ENCODE peak calls at places on chromosomes 6 and 20, in ten cellular contexts. U is sigmoid colon, F is chondrocyte, M is HFFc6, B is glutamatergic neuron, I is left ventricle myocardium inferior, E is astrocyte of the cerebellum, Z is GM23338, P is brain microvascular endothelial cell, T is vagina. A is an unnamed sample.

GRCh38 chr6:51184046-51184445 is 365.4 kb downstream of the TFAP2B start:
- DNase-seq in B (no peak), Z (no peak), M (no peak), I (no peak), P (no peak), T (no peak), E (no peak), U (no peak), F (no peak), A (no peak)

GRCh38 chr20:14507711-14508110 is 170.3 kb upstream of the FLRT3 start:
- DNase-seq in E (no peak), U (no peak), M (no peak), P (no peak), T (no peak), B (no peak), F (no peak), Z (no peak), I (no peak), A (no peak)

GRCh38 chr6:11711644-11711993 is 67.0 kb downstream of the ADTRP start:
- DNase-seq in I (no peak), E (no peak), T (no peak), M (no peak), B (no peak), P (no peak), Z (no peak), F (no peak), U (no peak), A (no peak)

GRCh38 chr20:21322083-21322710 is 19.1 kb downstream of the XRN2 start:
- DNase-seq in Z (no peak), M (no peak), P (peak), E (no peak), U (no peak), T (no peak), B (no peak), F (no peak), I (no peak), A (no peak)

GRCh38 chr20:62219101-62219991 is 732 bp downstream of the HRH3 start:
- DNase-seq in U (no peak), P (no peak), E (no peak), F (no peak), I (no peak), T (no peak), B (peak), M (no peak), Z (peak), A (no peak)

GRCh38 chr20:57008217-57008616 is 258.2 kb downstream of the BMP7 start:
- DNase-seq in T (no peak), P (no peak), U (no peak), F (no peak), B (no peak), M (no peak), I (no peak), E (no peak), Z (no peak), A (no peak)

GRCh38 chr6:150297327-150298028 is 71.3 kb upstream of the IYD start:
- DNase-seq in E (peak), M (peak), B (no peak), Z (no peak), U (no peak), P (peak), F (no peak), I (no peak), T (no peak), A (no peak)

GRCh38 chr20:62977613-62978558 is 25.4 kb downstream of the SLC17A9 start:
- DNase-seq in E (no peak), T (no peak), M (no peak), P (no peak), U (no peak), B (no peak), Z (no peak), I (no peak), F (no peak), A (no peak)

GRCh38 chr6:131116755-131117360 is 18.4 kb upstream of the AKAP7 start:
- DNase-seq in Z (peak), M (peak), B (no peak), P (peak), T (no peak), U (no peak), E (peak), I (no peak), F (no peak), A (no peak)

GRCh38 chr6:3911130-3911529 is 62.0 kb downstream of the FAM50B start:
- DNase-seq in U (no peak), B (no peak), F (no peak), I (no peak), P (peak), Z (no peak), T (no peak), M (no peak), E (no peak), A (no peak)

GRCh38 chr6:129440691-129441090 is 269.3 kb downstream of the ARHGAP18 start:
- DNase-seq in Z (peak), F (no peak), T (no peak), U (no peak), P (peak), M (peak), E (peak), B (peak), I (no peak), A (no peak)

GRCh38 chr6:7085911-7086310 is 21.9 kb upstream of the RREB1 start:
- DNase-seq in Z (no peak), B (peak), P (no peak), E (no peak), U (peak), I (peak), F (no peak), T (no peak), M (peak), A (no peak)

GRCh38 chr6:89562114-89562815 is 76.3 kb downstream of the LYRM2 start:
- DNase-seq in Z (peak), T (no peak), I (no peak), U (no peak), M (no peak), F (no peak), B (peak), E (no peak), P (no peak), A (no peak)

GRCh38 chr20:33490023-33490933 is at the start of gene CBFA2T2:
- DNase-seq in P (peak), B (no peak), I (peak), U (peak), E (no peak), Z (no peak), M (peak), T (no peak), F (no peak), A (no peak)

GRCh38 chr6:28141500-28142329 is at the start of gene ZKSCAN8:
- DNase-seq in F (peak), T (no peak), P (peak), B (peak), E (peak), Z (peak), M (peak), I (peak), U (peak), A (peak)

GRCh38 chr20:20369353-20370086 is 1.6 kb downstream of the INSM1 start:
- DNase-seq in U (no peak), P (no peak), F (no peak), E (no peak), M (no peak), T (no peak), Z (peak), B (peak), I (no peak), A (no peak)

GRCh38 chr6:87483929-87484328 is 11.2 kb downstream of the SLC35A1 start:
- DNase-seq in F (no peak), T (no peak), E (peak), B (peak), Z (peak), U (no peak), P (peak), I (no peak), M (peak), A (peak)

GRCh38 chr6:15048367-15048766 is 197.5 kb upstream of the JARID2 start:
- DNase-seq in T (no peak), U (no peak), I (no peak), M (no peak), E (no peak), P (no peak), B (no peak), Z (no peak), F (no peak), A (no peak)

GRCh38 chr20:46311719-46312074 is 3.4 kb upstream of the CDH22 start:
- DNase-seq in I (no peak), Z (no peak), E (no peak), F (no peak), T (no peak), P (no peak), U (no peak), M (no peak), B (no peak), A (no peak)

GRCh38 chr20:51037499-51038110 is 14.7 kb upstream of the KCNG1 start:
- DNase-seq in I (no peak), B (no peak), E (no peak), T (no peak), F (no peak), M (no peak), P (no peak), Z (no peak), U (no peak), A (no peak)

GRCh38 chr20:32966881-32967781 is 37.1 kb downstream of the SUN5 start:
- DNase-seq in T (no peak), Z (no peak), B (no peak), F (peak), P (no peak), M (no peak), E (no peak), U (peak), I (no peak), A (peak)

GRCh38 chr6:36431197-36431596 is 11.5 kb downstream of the PXT1 start:
- DNase-seq in F (no peak), U (no peak), M (no peak), Z (no peak), I (no peak), B (no peak), E (no peak), T (no peak), P (no peak), A (no peak)

GRCh38 chr6:36427781-36428345 is 14.8 kb downstream of the PXT1 start:
- DNase-seq in T (no peak), E (no peak), M (peak), Z (no peak), B (no peak), P (peak), F (no peak), I (no peak), U (no peak), A (no peak)

GRCh38 chr6:36430351-36430750 is 12.3 kb downstream of the PXT1 start:
- DNase-seq in T (no peak), Z (no peak), E (no peak), U (no peak), B (no peak), I (no peak), P (peak), M (no peak), F (no peak), A (no peak)

GRCh38 chr6:36426622-36427021 is 16.0 kb downstream of the PXT1 start:
- DNase-seq in M (no peak), P (no peak), I (no peak), F (no peak), Z (no peak), U (no peak), T (no peak), B (no peak), E (no peak), A (no peak)

DNA sequence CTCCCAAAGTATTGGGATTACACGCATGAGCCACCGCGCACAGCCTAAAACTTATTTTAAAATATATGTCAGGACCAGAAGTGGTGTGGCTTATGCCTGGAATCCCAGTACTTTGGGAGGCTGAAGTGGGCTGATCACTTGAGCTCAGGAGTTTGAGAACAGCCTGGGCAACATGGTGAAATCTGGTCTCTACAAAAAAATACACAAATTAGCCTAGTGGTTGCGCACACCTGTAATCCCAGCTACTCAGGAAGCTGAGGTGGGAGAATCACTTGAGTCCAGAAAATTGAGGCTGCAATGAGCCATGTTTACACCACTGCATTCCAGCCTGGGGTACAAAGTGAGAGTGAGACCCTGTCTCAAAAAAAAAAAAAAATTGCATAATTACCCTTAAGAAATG is 13.7 kb downstream of the PXT1 start:
- DNase-seq in Z (no peak), B (no peak), P (no peak), F (no peak), U (no peak), T (no peak), M (no peak), I (no peak), E (no peak), A (no peak)
- TF ChIP-seq CTCF in Z (peak), B (no peak), P (peak), F (no peak), U (no peak), T (peak), M (peak), I (no peak), E (peak), A (no peak)

DNA sequence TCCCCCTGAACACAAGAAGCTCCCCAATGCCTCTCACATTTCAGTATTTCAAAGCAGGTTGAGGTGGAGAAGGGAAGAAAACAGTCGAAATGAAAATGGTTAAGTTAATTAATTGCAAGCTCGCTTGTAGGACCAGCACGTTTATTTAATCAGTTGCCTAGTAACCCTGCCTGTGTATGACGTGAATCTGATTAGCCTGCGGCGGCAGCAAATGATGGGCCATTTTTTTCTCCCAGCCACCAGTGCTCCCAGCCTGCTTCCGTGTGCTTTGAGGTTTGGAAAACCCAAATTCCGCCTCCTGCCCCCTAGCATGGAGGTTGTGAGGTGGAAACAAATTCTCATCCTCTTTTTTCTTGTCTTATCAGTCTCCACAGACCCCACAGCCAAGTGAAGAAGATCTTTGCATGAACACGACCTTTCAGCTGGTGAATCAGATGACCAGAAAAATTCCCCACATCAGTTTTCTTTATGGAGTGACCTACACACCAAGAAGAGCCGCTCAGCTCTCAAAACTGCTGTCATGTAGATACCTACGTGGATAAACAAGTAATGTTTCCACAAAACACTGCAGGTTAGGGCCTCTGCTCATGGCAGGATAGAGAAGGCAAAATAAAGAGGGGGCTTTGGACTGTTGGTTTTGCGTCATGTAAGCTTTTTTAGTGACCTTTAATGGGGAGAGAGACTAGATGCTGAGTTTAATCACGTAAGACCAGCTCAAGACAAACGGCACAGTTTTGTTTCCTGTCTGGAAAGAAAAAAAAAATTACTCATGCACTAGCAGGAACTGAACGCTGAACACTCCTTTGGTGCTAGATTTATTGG is 572.9 kb upstream of the NOX3 start:
- DNase-seq in I (no peak), F (no peak), E (no peak), U (no peak), P (no peak), B (no peak), Z (no peak), M (peak), T (no peak), A (no peak)
- TF ChIP-seq CTCF in I (no peak), F (no peak), E (no peak), U (no peak), P (no peak), B (no peak), Z (no peak), M (no peak), T (no peak), A (no peak)

GRCh38 chr6:147999001-147999540 is 343.6 kb upstream of the SASH1 start:
- DNase-seq in B (no peak), P (no peak), E (no peak), U (no peak), M (no peak), Z (no peak), F (no peak), T (no peak), I (no peak), A (no peak)

GRCh38 chr6:148005806-148006205 is 336.8 kb upstream of the SASH1 start:
- DNase-seq in T (no peak), I (no peak), M (no peak), Z (no peak), P (no peak), E (no peak), B (no peak), U (no peak), F (no peak), A (no peak)

GRCh38 chr6:148002067-148002466 is 340.6 kb upstream of the SASH1 start:
- DNase-seq in T (no peak), M (no peak), U (no peak), Z (no peak), I (no peak), E (no peak), B (no peak), P (no peak), F (no peak), A (no peak)
- TF ChIP-seq CTCF in T (no peak), M (no peak), U (no peak), Z (no peak), I (no peak), E (no peak), B (no peak), P (peak), F (peak), A (no peak)

GRCh38 chr6:26054937-26055669 is 32.1 kb upstream of the HFE start:
- DNase-seq in M (peak), I (peak), F (no peak), U (peak), E (peak), T (no peak), Z (peak), B (peak), P (peak), A (peak)
- TF ChIP-seq CTCF in M (peak), I (peak), F (peak), U (no peak), E (no peak), T (peak), Z (no peak), B (no peak), P (peak), A (peak)

DNA sequence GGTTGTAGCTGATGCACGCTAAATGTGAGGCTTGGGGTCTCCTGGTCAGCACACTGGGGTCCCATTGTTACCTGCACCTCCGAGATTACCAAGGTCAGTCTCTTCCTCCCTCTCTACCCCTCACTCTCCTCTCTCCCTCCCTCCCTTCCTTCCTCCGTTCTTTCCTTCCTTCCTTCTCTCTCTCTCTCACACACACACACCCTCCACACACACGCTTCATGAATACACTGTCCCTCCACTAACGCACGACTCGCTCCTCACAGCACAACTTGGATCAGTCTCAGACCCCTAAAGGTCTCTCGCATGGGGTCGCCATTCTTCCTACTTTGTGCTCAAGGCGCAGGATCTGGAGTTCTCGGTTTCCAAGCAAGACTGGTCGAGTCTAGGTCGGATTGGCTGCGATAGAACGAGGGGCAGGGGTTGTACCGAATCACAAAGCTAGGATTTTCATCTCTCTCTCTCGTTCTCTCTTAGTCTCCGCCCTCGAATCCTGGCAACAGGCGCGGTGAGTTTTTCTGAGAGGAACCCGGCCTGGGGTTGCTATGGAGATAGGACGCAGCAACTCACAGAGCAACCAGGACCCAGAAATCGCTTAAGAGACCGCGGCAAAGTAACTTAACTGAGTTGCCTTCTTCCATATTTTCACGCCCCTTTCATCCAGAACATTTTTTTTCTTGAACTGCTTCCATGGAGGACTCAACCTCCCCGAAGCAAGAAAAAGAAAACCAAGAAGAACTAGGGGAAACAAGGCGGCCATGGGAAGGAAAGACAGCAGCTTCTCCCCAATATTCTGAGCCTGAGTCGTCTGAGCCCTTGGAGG is at the start of gene RSPH4A:
- DNase-seq in F (peak), P (peak), E (peak), Z (peak), U (peak), T (no peak), B (peak), M (peak), I (peak), A (peak)
- TF ChIP-seq CTCF in F (peak), P (peak), E (peak), Z (no peak), U (no peak), T (no peak), B (no peak), M (no peak), I (no peak), A (no peak)

DNA sequence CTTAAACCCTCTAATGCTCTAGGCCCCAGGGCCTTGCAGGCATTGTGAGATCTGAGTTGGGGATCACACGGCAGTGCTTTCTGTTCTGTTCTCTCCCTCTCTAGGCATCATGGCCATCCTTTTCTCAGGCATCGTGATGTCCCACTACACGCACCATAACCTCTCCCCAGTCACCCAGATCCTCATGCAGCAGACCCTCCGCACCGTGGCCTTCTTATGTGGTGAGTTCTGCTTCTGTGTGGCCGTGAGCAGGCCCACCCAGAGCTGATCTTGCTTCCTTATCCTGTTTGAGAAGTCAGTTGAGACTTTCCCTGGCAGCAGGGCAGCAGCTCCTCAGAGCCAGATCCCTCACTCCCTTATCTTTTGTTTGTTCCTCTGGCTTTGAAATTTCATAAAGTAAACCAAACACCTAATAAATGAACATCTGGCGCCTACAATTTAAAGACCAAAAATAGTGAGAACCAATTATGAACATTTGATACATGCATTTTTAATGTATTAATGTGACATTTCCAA is 40.7 kb downstream of the SPATA2 start:
- DNase-seq in E (no peak), T (no peak), Z (no peak), I (no peak), F (no peak), P (no peak), B (no peak), U (no peak), M (no peak), A (no peak)
- TF ChIP-seq CTCF in E (no peak), T (no peak), Z (no peak), I (no peak), F (no peak), P (no peak), B (no peak), U (no peak), M (no peak), A (no peak)

GRCh38 chr20:37755665-37756064 is 61.8 kb downstream of the CTNNBL1 start:
- DNase-seq in B (peak), P (no peak), U (no peak), Z (no peak), T (no peak), E (no peak), M (no peak), F (no peak), I (peak), A (no peak)

GRCh38 chr20:37758332-37758731 is 64.5 kb downstream of the CTNNBL1 start:
- DNase-seq in Z (peak), I (peak), T (no peak), B (peak), U (no peak), E (no peak), P (no peak), F (no peak), M (no peak), A (no peak)

GRCh38 chr20:37759761-37760209 is 66.0 kb downstream of the CTNNBL1 start:
- DNase-seq in P (no peak), T (no peak), B (no peak), Z (no peak), F (no peak), I (no peak), E (no peak), U (no peak), M (no peak), A (no peak)

GRCh38 chr20:37756234-37756633 is 62.4 kb downstream of the CTNNBL1 start:
- DNase-seq in T (no peak), Z (no peak), M (no peak), B (no peak), F (no peak), P (no peak), I (no peak), U (no peak), E (no peak), A (no peak)

GRCh38 chr20:37757550-37757949 is 63.7 kb downstream of the CTNNBL1 start:
- DNase-seq in F (no peak), Z (peak), U (no peak), I (no peak), P (no peak), T (no peak), B (no peak), E (no peak), M (no peak), A (no peak)
- TF ChIP-seq CTCF in F (peak), Z (no peak), U (no peak), I (peak), P (peak), T (no peak), B (no peak), E (peak), M (peak), A (no peak)